ENCODE peak calls at places on chromosome 12, in eight cellular contexts. U, G, T, O, Z, M, D and H are unnamed samples.

GRCh38 chr12:107990325-107990724 is 138.8 kb upstream of the WSCD2 start:
- DNase-seq in U (no peak), T (no peak), M (no peak), G (no peak), O (peak; percentile 49), D (peak; percentile 21), Z (no peak), H (no peak)

GRCh38 chr12:55636853-55637252 is at the start of gene OR10P1:
- DNase-seq in G (no peak), Z (no peak), O (no peak), U (no peak), D (no peak), T (no peak), M (no peak), H (no peak)

GRCh38 chr12:93107514-93107942 is 178.4 kb upstream of the EEA1 start:
- DNase-seq in Z (no peak), U (peak; percentile 23), D (no peak), T (no peak), O (no peak), M (no peak), G (no peak), H (no peak)

GRCh38 chr12:68279227-68280054 is 26.0 kb upstream of the IL22 start:
- DNase-seq in G (no peak), U (no peak), O (no peak), D (no peak), M (no peak), Z (no peak), T (no peak), H (no peak)

GRCh38 chr12:65464930-65465329 is 186.4 kb downstream of the MSRB3 start:
- DNase-seq in Z (peak; percentile 81), G (peak; percentile 6), T (no peak), O (no peak), U (peak; percentile 93), M (no peak), D (peak; percentile 33), H (no peak)

GRCh38 chr12:7093486-7093885 is 1.2 kb upstream of the C1R start:
- DNase-seq in O (no peak), D (no peak), G (no peak), M (peak; percentile 52), Z (no peak), U (no peak), T (no peak), H (no peak)

GRCh38 chr12:77202457-77203060 is 137.2 kb upstream of the E2F7 start:
- DNase-seq in D (peak; percentile 41), U (no peak), T (no peak), M (no peak), O (no peak), G (no peak), Z (no peak), H (no peak)

GRCh38 chr12:47223848-47224213 is 144.1 kb upstream of the AMIGO2 start:
- DNase-seq in D (no peak), U (peak; percentile 34), T (no peak), M (no peak), O (peak; percentile 95), Z (no peak), G (no peak), H (no peak)

GRCh38 chr12:122876724-122877123 is 19.2 kb downstream of the VPS37B start:
- DNase-seq in T (no peak), D (no peak), Z (no peak), O (no peak), M (no peak), G (no peak), U (peak; percentile 66), H (no peak)

GRCh38 chr12:119463211-119463914 is 128.8 kb downstream of the CCDC60 start:
- DNase-seq in U (no peak), T (no peak), Z (no peak), M (no peak), O (no peak), G (no peak), D (no peak), H (no peak)

GRCh38 chr12:98440165-98440581 is 75.2 kb upstream of the TMPO start:
- DNase-seq in O (peak; percentile 64), Z (peak; percentile 56), U (peak; percentile 86), G (peak; percentile 31), M (peak; percentile 75), D (peak; percentile 95), T (no peak), H (peak; percentile 86)

GRCh38 chr12:102964872-102965271 is 7.4 kb downstream of the ASCL1 start:
- DNase-seq in O (peak; percentile 26), U (no peak), Z (no peak), M (no peak), D (no peak), T (no peak), G (no peak), H (no peak)

GRCh38 chr12:110846615-110847566 is at the start of gene CCDC63:
- DNase-seq in T (no peak), Z (no peak), U (peak; percentile 50), M (peak; percentile 64), G (no peak), O (peak; percentile 75), D (no peak), H (no peak)

GRCh38 chr12:120901818-120902217 is 2.3 kb downstream of the SPPL3 start:
- DNase-seq in T (no peak), D (no peak), G (no peak), Z (no peak), U (no peak), M (no peak), O (no peak), H (no peak)

GRCh38 chr12:57454566-57455373 is at the start of gene INHBE:
- DNase-seq in M (no peak), G (no peak), U (peak; percentile 89), T (no peak), O (peak; percentile 82), D (no peak), Z (no peak), H (no peak)

GRCh38 chr12:57454213-57454565 is 918 bp upstream of the INHBE start:
- DNase-seq in D (no peak), T (no peak), Z (no peak), M (no peak), U (no peak), G (no peak), O (no peak), H (no peak)

GRCh38 chr12:57455374-57456144 is 452 bp downstream of the INHBE start:
- DNase-seq in D (no peak), M (no peak), O (no peak), U (no peak), G (no peak), T (no peak), Z (no peak), H (no peak)

GRCh38 chr12:57456737-57457490 is 1.8 kb downstream of the INHBE start:
- DNase-seq in M (no peak), O (no peak), D (no peak), Z (no peak), G (no peak), U (no peak), T (no peak), H (no peak)

DNA sequence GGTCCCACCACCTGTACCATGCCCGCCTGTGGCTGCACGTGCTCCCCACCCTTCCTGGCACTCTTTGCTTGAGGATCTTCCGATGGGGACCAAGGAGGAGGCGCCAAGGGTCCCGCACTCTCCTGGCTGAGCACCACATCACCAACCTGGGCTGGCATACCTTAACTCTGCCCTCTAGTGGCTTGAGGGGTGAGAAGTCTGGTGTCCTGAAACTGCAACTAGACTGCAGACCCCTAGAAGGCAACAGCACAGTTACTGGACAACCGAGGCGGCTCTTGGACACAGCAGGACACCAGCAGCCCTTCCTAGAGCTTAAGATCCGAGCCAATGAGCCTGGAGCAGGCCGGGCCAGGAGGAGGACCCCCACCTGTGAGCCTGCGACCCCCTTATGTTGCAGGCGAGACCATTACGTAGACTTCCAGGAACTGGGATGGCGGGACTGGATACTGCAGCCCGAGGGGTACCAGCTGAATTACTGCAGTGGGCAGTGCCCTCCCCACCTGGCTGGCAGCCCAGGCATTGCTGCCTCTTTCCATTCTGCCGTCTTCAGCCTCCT is 1.1 kb downstream of the INHBE start:
- DNase-seq in G (no peak), T (no peak), Z (no peak), M (no peak), U (peak; percentile 41), D (peak; percentile 41), O (peak; percentile 81), H (no peak)
- TF ChIP-seq CTCF in G (peak; percentile 47), T (peak; percentile 46), Z (peak; percentile 75), M (peak; percentile 38), U (peak; percentile 70), D (peak; percentile 87), O (peak; percentile 77), H (no peak)

DNA sequence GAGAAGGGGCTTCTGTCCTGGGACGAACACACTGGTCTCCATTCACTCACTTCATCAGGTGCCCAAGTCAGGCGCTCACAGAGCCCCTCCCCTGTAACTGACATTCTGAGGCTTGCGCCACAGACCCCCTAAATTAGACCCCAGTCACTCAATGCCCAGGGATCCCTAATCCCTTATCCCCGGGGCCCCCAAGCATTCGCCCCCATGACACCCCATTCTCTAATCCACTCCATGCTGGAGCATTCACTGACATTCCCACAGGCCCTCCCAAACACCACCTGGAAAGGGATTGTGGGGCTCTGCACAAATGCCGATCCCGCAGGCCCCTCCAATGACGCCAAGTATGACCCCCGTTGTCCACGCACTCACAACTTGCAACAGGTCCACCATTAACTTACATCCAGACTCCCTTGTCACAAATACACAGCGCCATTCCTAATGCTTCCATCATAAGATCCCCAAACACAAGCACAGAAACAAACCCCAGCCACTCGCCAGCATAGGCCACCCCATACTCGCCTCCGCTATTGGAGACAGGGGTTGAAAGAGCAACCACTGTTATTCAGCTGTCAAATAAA is 1.5 kb downstream of the ZNF605 start:
- DNase-seq in O (no peak), M (no peak), Z (no peak), D (no peak), T (no peak), G (no peak), U (peak; percentile 4), H (no peak)
- H3K4me3 ChIP-seq in O (no peak overlapping the region), M (peak overlapping the region; percentile 93), Z (peak overlapping the region; percentile 78), D (no peak overlapping the region), T (peak overlapping the region; percentile 91), G (peak overlapping the region; percentile 97), U (peak overlapping the region; percentile 90), H (peak overlapping the region; percentile 80)

DNA sequence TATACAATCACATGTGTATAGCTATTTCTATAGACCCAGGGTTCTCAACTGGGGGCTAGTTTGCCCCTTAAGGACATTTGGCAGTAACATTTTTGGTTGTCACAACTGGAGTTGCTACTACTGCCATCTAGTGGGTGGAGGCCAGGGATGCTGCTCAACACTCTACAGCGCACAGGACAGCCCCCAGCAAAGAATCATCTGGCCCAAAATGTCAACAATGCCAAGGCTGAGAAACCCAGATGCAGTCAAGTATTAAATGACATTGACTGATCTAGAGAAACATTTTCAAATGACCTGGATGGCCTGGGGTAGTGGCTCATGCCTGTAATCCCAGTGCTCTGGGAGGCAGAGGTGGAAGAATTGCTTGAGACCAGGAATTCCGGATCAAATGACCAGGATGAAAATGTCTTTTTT is 5.8 kb downstream of the WSB2 start:
- DNase-seq in T (no peak), M (peak; percentile 72), U (peak; percentile 27), G (no peak), Z (peak; percentile 29), O (peak; percentile 82), D (peak; percentile 33), H (no peak)
- TF ChIP-seq CTCF in T (peak; percentile 50), M (peak; percentile 63), U (peak; percentile 62), G (peak; percentile 36), Z (peak; percentile 71), O (peak; percentile 55), D (peak; percentile 67), H (no peak)

DNA sequence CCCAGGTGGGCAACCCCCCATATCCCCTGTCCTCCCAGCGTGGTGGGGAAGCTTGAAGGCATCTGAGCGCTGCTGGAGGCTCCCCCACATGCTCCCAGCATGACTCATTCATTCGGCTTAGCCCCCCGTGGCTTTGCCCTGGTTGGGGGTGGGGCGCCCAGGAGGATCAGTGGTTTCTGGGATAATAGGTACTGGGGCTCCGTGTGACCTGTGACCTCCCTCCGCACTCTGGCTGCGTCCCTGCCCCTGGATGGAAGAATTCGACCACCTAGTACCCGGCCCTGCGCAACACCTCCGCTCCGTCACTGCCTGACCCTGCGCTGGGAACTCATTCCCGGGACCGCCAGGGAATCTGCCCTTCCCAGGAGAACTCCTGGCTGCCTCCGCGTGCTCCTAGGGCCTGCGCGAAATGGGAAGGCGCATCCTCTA is 120.1 kb downstream of the AACS start:
- DNase-seq in T (no peak), U (no peak), O (no peak), D (no peak), M (no peak), Z (no peak), G (no peak), H (no peak)
- H3K4me3 ChIP-seq in T (peak overlapping the region; percentile 50), U (peak overlapping the region; percentile 34), O (peak overlapping the region; percentile 47), D (no peak overlapping the region), M (peak overlapping the region; percentile 44), Z (no peak overlapping the region), G (peak overlapping the region; percentile 67), H (peak overlapping the region; percentile 70)